ENCODE peak calls at places on chromosomes 4 and X, in eight cellular contexts. One of them, this sample, is unnamed.

GRCh38 chr4:26726655-26727387 is 133.8 kb upstream of the STIM2 start:
- DNase-seq in A549: no peak
- DNase-seq in mucosa of descending colon: no peak
- DNase-seq in transverse colon: no peak
- DNase-seq in thyroid gland: no peak
- DNase-seq in A673: no peak
- DNase-seq in fibroblast of lung: peak; percentile 6
- DNase-seq in hepatocyte: no peak
- DNase-seq in this sample: no peak

GRCh38 chr4:130172156-130172555 is 1076.2 kb downstream of the C4orf33 start:
- DNase-seq in A549: no peak
- DNase-seq in mucosa of descending colon: no peak
- DNase-seq in transverse colon: no peak
- DNase-seq in thyroid gland: no peak
- DNase-seq in A673: no peak
- DNase-seq in fibroblast of lung: no peak
- DNase-seq in hepatocyte: no peak
- DNase-seq in this sample: no peak

GRCh38 chrX:78105944-78106650 is 2.0 kb downstream of the PGK1 start:
- DNase-seq in A549: no peak
- DNase-seq in mucosa of descending colon: no peak
- DNase-seq in transverse colon: no peak
- DNase-seq in thyroid gland: no peak
- DNase-seq in A673: no peak
- DNase-seq in fibroblast of lung: peak; percentile 5
- DNase-seq in hepatocyte: no peak
- DNase-seq in this sample: no peak

GRCh38 chrX:118536687-118537461 is 41.3 kb downstream of the DOCK11 start:
- DNase-seq in A549: peak; percentile 31
- DNase-seq in mucosa of descending colon: no peak
- DNase-seq in transverse colon: no peak
- DNase-seq in thyroid gland: peak; percentile 46
- DNase-seq in A673: peak; percentile 42
- DNase-seq in fibroblast of lung: peak; percentile 48
- DNase-seq in hepatocyte: no peak
- DNase-seq in this sample: peak; percentile 24

GRCh38 chrX:103586314-103586646 is 965 bp downstream of the TCEAL4 start:
- DNase-seq in A549: no peak
- DNase-seq in mucosa of descending colon: peak; percentile 30
- DNase-seq in transverse colon: no peak
- DNase-seq in thyroid gland: peak; percentile 29
- DNase-seq in A673: no peak
- DNase-seq in fibroblast of lung: peak; percentile 7
- DNase-seq in hepatocyte: peak; percentile 15
- DNase-seq in this sample: no peak

GRCh38 chrX:30561191-30561590 is 16.4 kb downstream of the TASL start:
- DNase-seq in A549: no peak
- DNase-seq in mucosa of descending colon: no peak
- DNase-seq in transverse colon: peak; percentile 22
- DNase-seq in thyroid gland: no peak
- DNase-seq in A673: no peak
- DNase-seq in fibroblast of lung: no peak
- DNase-seq in hepatocyte: no peak
- DNase-seq in this sample: no peak

GRCh38 chr4:41935652-41936021 is 408 bp downstream of the TMEM33 start:
- DNase-seq in A549: peak; percentile 16
- DNase-seq in mucosa of descending colon: no peak
- DNase-seq in transverse colon: no peak
- DNase-seq in thyroid gland: no peak
- DNase-seq in A673: peak; percentile 35
- DNase-seq in fibroblast of lung: no peak
- DNase-seq in hepatocyte: peak; percentile 61
- DNase-seq in this sample: no peak

GRCh38 chr4:87330761-87331160 is 8.1 kb upstream of the HSD17B13 start:
- DNase-seq in A549: no peak
- DNase-seq in mucosa of descending colon: no peak
- DNase-seq in transverse colon: no peak
- DNase-seq in thyroid gland: no peak
- DNase-seq in A673: no peak
- DNase-seq in fibroblast of lung: no peak
- DNase-seq in hepatocyte: no peak
- DNase-seq in this sample: no peak

GRCh38 chr4:22932326-22932725 is 239.6 kb downstream of the GBA3 start:
- DNase-seq in A549: no peak
- DNase-seq in mucosa of descending colon: peak; percentile 46
- DNase-seq in transverse colon: peak; percentile 17
- DNase-seq in thyroid gland: no peak
- DNase-seq in A673: no peak
- DNase-seq in fibroblast of lung: no peak
- DNase-seq in hepatocyte: no peak
- DNase-seq in this sample: no peak

GRCh38 chrX:114712466-114712865 is 128.6 kb downstream of the HTR2C start:
- DNase-seq in A549: no peak
- DNase-seq in mucosa of descending colon: no peak
- DNase-seq in transverse colon: no peak
- DNase-seq in thyroid gland: no peak
- DNase-seq in A673: no peak
- DNase-seq in fibroblast of lung: no peak
- DNase-seq in hepatocyte: no peak
- DNase-seq in this sample: no peak

GRCh38 chr4:38948551-38948950 is 80.9 kb downstream of the FAM114A1 start:
- DNase-seq in A549: peak; percentile 8
- DNase-seq in mucosa of descending colon: peak; percentile 31
- DNase-seq in transverse colon: peak; percentile 49
- DNase-seq in thyroid gland: no peak
- DNase-seq in A673: peak; percentile 62
- DNase-seq in fibroblast of lung: peak; percentile 92
- DNase-seq in hepatocyte: peak; percentile 35
- DNase-seq in this sample: no peak

GRCh38 chr4:121736735-121737351 is 28.1 kb downstream of the SMIM43 start:
- DNase-seq in A549: peak; percentile 58
- DNase-seq in mucosa of descending colon: no peak
- DNase-seq in transverse colon: no peak
- DNase-seq in thyroid gland: no peak
- DNase-seq in A673: peak; percentile 72
- DNase-seq in fibroblast of lung: peak; percentile 56
- DNase-seq in hepatocyte: peak; percentile 74
- DNase-seq in this sample: no peak

DNA sequence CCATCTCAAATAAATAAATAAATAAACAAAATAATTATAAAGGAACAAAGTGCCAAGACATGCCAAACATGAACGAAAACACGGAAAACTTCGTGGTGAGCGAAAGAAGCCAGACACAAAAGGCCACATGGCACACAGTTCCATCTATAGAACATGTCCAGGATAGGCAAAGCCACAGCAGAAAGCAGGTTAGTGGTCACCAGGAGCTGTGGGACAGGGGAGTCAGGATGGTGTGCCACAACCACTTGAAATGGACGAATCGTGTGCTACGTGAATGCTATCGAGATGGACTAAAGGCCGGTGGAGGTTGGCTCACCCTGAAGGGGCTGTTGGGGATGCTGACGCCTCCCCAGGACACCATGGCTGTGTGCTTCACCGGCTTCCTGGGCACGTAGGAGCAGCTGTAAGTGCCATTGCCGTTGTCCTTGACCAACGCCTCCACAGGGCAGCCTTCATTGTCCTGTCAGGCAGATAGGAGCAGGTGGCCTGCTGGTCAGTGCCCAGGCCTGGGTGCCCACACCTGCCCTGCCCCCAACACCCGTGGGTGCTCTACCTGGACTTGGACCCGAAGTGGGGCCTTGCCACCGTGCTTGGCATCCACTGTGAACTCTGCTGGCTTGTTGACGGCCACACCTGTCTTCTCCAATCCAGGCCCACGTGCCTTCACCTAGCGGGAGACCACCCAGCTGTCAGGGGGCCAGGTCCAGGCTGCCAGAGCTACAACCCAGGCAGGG is 10.6 kb downstream of the FLNA start:
- DNase-seq in A549: no peak
- DNase-seq in mucosa of descending colon: no peak
- DNase-seq in transverse colon: no peak
- DNase-seq in thyroid gland: no peak
- DNase-seq in A673: no peak
- DNase-seq in fibroblast of lung: no peak
- DNase-seq in hepatocyte: no peak
- DNase-seq in this sample: no peak
- H3K9me3 ChIP-seq in A549: no peaks in the 10 kb centered on the region
- H3K9me3 ChIP-seq in mucosa of descending colon: no peaks in the 10 kb centered on the region
- H3K9me3 ChIP-seq in transverse colon: no peaks in the 10 kb centered on the region
- H3K9me3 ChIP-seq in thyroid gland: no peaks in the 10 kb centered on the region
- H3K9me3 ChIP-seq in A673: no peaks in the 10 kb centered on the region
- H3K9me3 ChIP-seq in fibroblast of lung: no peaks in the 10 kb centered on the region
- H3K9me3 ChIP-seq in hepatocyte: no peaks in the 10 kb centered on the region
- H3K9me3 ChIP-seq in this sample: no peaks in the 10 kb centered on the region

DNA sequence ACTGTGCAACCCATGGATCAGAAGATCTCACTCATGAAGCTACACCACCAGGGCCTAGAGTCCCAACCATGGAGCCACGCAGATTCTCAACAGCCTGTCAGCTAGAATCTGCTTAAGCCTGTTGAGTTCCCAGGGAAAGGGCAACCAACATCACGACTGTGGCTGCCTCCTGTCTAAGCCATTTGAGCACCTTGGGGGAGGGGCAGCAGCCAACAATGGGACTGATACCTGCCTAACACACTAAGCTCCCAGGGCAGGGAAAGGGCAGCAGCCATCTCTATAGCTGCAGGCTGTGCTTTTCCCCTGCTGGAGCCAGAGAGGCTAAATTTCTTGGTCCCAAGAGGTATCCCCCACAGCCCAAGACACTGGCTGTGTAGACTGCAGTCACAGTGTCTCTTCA is 96.5 kb upstream of the TCEAL2 start:
- DNase-seq in A549: no peak
- DNase-seq in mucosa of descending colon: no peak
- DNase-seq in transverse colon: no peak
- DNase-seq in thyroid gland: no peak
- DNase-seq in A673: no peak
- DNase-seq in fibroblast of lung: no peak
- DNase-seq in hepatocyte: no peak
- DNase-seq in this sample: no peak
- H3K9me3 ChIP-seq in A549: no peaks in the 10 kb centered on the region
- H3K9me3 ChIP-seq in mucosa of descending colon: peaks cover 3% of the 10 kb centered on the region
- H3K9me3 ChIP-seq in transverse colon: no peaks in the 10 kb centered on the region
- H3K9me3 ChIP-seq in thyroid gland: no peaks in the 10 kb centered on the region
- H3K9me3 ChIP-seq in A673: no peaks in the 10 kb centered on the region
- H3K9me3 ChIP-seq in fibroblast of lung: no peaks in the 10 kb centered on the region
- H3K9me3 ChIP-seq in hepatocyte: no peaks in the 10 kb centered on the region
- H3K9me3 ChIP-seq in this sample: no peaks in the 10 kb centered on the region

GRCh38 chrX:413322-414201 is 26.9 kb upstream of the PPP2R3B start:
- DNase-seq in A549: no peak
- DNase-seq in mucosa of descending colon: no peak
- DNase-seq in transverse colon: no peak
- DNase-seq in thyroid gland: no peak
- DNase-seq in A673: no peak
- DNase-seq in fibroblast of lung: peak; percentile 72
- DNase-seq in hepatocyte: no peak
- DNase-seq in this sample: no peak

GRCh38 chrX:404656-405055 is 17.9 kb upstream of the PPP2R3B start:
- DNase-seq in A549: no peak
- DNase-seq in mucosa of descending colon: no peak
- DNase-seq in transverse colon: no peak
- DNase-seq in thyroid gland: no peak
- DNase-seq in A673: no peak
- DNase-seq in fibroblast of lung: no peak
- DNase-seq in hepatocyte: no peak
- DNase-seq in this sample: no peak

GRCh38 chrX:405149-405548 is 18.4 kb upstream of the PPP2R3B start:
- DNase-seq in A549: no peak
- DNase-seq in mucosa of descending colon: no peak
- DNase-seq in transverse colon: no peak
- DNase-seq in thyroid gland: no peak
- DNase-seq in A673: no peak
- DNase-seq in fibroblast of lung: no peak
- DNase-seq in hepatocyte: no peak
- DNase-seq in this sample: no peak

DNA sequence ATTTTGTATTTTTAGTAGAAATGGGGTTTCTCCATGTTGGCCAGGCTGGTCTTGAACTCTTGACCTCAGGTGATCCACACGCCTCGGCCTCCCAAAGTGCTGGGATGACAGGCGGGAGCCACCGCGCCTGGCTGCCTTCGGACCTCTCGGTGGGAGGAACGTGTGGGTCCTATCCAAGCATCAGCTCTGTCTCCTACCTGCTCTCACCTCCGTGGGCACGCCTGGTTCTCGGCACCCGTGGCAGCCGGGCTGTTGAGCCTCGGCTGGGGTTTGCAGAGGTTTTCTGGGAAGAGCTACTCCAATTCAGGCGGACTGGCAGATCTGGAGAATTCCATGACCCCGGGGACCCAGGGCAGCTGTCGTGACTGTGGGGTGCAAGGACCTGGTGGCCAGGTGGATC is 23.6 kb upstream of the PPP2R3B start:
- DNase-seq in A549: no peak
- DNase-seq in mucosa of descending colon: no peak
- DNase-seq in transverse colon: no peak
- DNase-seq in thyroid gland: no peak
- DNase-seq in A673: no peak
- DNase-seq in fibroblast of lung: no peak
- DNase-seq in hepatocyte: no peak
- DNase-seq in this sample: no peak
- H3K9me3 ChIP-seq in A549: no peaks in the 10 kb centered on the region
- H3K9me3 ChIP-seq in mucosa of descending colon: no peaks in the 10 kb centered on the region
- H3K9me3 ChIP-seq in transverse colon: no peaks in the 10 kb centered on the region
- H3K9me3 ChIP-seq in thyroid gland: no peaks in the 10 kb centered on the region
- H3K9me3 ChIP-seq in A673: no peaks in the 10 kb centered on the region
- H3K9me3 ChIP-seq in fibroblast of lung: no peaks in the 10 kb centered on the region
- H3K9me3 ChIP-seq in hepatocyte: no peaks in the 10 kb centered on the region
- H3K9me3 ChIP-seq in this sample: no peaks in the 10 kb centered on the region

GRCh38 chr4:386708-387105 is 49.1 kb downstream of the ZNF141 start:
- DNase-seq in A549: no peak
- DNase-seq in mucosa of descending colon: no peak
- DNase-seq in transverse colon: no peak
- DNase-seq in thyroid gland: no peak
- DNase-seq in A673: no peak
- DNase-seq in fibroblast of lung: no peak
- DNase-seq in hepatocyte: no peak
- DNase-seq in this sample: no peak

GRCh38 chr4:385934-386707 is 48.5 kb downstream of the ZNF141 start:
- DNase-seq in A549: no peak
- DNase-seq in mucosa of descending colon: no peak
- DNase-seq in transverse colon: no peak
- DNase-seq in thyroid gland: no peak
- DNase-seq in A673: no peak
- DNase-seq in fibroblast of lung: no peak
- DNase-seq in hepatocyte: no peak
- DNase-seq in this sample: no peak

DNA sequence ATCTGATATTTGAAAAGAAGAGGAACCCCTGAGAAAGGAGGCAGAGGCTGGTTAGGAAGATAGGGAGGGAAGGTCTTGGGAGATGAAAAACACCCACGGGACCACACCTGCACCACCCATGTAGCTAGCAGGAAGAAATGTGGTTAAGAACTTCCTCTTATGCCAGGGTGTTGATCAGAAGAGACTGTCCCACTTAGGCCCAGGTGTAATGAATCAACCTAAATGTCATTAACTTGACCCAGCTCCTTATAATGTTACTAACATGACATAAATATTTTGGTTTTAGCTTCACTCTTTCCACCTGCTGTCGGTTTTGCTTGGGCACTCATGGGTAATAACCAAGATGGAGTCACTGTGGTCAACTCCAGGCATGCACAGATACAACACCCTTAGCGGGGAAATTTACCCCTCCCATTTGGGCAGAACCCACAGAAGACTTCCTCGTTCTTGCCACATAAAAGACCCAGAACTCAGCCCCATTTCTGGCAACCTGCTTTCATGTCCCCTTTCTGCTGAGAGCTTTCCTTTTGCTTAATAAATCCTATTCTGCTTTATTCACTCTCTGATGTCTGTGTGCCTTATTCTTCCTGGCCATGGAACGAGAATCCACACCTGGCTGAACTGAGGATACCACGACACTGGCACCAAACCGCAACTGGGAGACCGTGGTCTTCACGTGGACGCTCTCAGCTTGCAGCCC is 46.8 kb downstream of the ZNF141 start:
- DNase-seq in A549: no peak
- DNase-seq in mucosa of descending colon: no peak
- DNase-seq in transverse colon: no peak
- DNase-seq in thyroid gland: no peak
- DNase-seq in A673: no peak
- DNase-seq in fibroblast of lung: no peak
- DNase-seq in hepatocyte: no peak
- DNase-seq in this sample: no peak
- H3K9me3 ChIP-seq in A549: peaks cover 29% of the 10 kb centered on the region
- H3K9me3 ChIP-seq in mucosa of descending colon: peaks cover 100% of the 10 kb centered on the region
- H3K9me3 ChIP-seq in transverse colon: peaks cover 100% of the 10 kb centered on the region
- H3K9me3 ChIP-seq in thyroid gland: no peaks in the 10 kb centered on the region
- H3K9me3 ChIP-seq in A673: peaks cover 47% of the 10 kb centered on the region
- H3K9me3 ChIP-seq in fibroblast of lung: no peaks in the 10 kb centered on the region
- H3K9me3 ChIP-seq in hepatocyte: peaks cover 27% of the 10 kb centered on the region
- H3K9me3 ChIP-seq in this sample: peaks cover 26% of the 10 kb centered on the region

This sample was measured in T-helper 17 cell.